ENCODE peak calls at places on chromosome 18, in ten cellular contexts. Y, Q, R, B, D, U, J, N, H and G are unnamed samples.

GRCh38 chr18:22971038-22971437 is 37.9 kb downstream of the RBBP8 start:
- DNase-seq in Y (no peak), Q (no peak), R (no peak), B (no peak), D (peak), U (no peak), J (no peak), N (peak), H (no peak), G (no peak)

GRCh38 chr18:50092250-50092780 is 102.6 kb downstream of the MYO5B start:
- DNase-seq in Y (no peak), Q (no peak), R (no peak), B (no peak), D (no peak), U (no peak), J (no peak), N (no peak), H (no peak), G (no peak)

GRCh38 chr18:79400591-79401381 is 5.1 kb downstream of the NFATC1 start:
- DNase-seq in Y (no peak), Q (no peak), R (no peak), B (peak), D (no peak), U (peak), J (peak), N (no peak), H (peak), G (no peak)

GRCh38 chr18:62118324-62118723 is 68.5 kb downstream of the PIGN start:
- DNase-seq in Y (no peak), Q (no peak), R (no peak), B (no peak), D (peak), U (no peak), J (peak), N (no peak), H (peak), G (no peak)

GRCh38 chr18:69954719-69955118 is 7.0 kb upstream of the CD226 start:
- DNase-seq in Y (no peak), Q (no peak), R (no peak), B (no peak), D (peak), U (no peak), J (no peak), N (no peak), H (no peak), G (no peak)

GRCh38 chr18:79378416-79379250 is 17.1 kb upstream of the NFATC1 start:
- DNase-seq in Y (peak), Q (no peak), R (peak), B (peak), D (peak), U (peak), J (peak), N (peak), H (peak), G (peak)

GRCh38 chr18:6971823-6972478 is 145.6 kb downstream of the LAMA1 start:
- DNase-seq in Y (no peak), Q (no peak), R (no peak), B (no peak), D (no peak), U (no peak), J (no peak), N (no peak), H (no peak), G (no peak)

GRCh38 chr18:68104036-68104435 is 587.5 kb upstream of the DSEL start:
- DNase-seq in Y (no peak), Q (no peak), R (no peak), B (no peak), D (peak), U (no peak), J (no peak), N (no peak), H (no peak), G (no peak)

GRCh38 chr18:55462652-55463051 is 125.3 kb downstream of the TCF4 start:
- DNase-seq in Y (no peak), Q (no peak), R (no peak), B (no peak), D (no peak), U (no peak), J (no peak), N (no peak), H (no peak), G (no peak)

GRCh38 chr18:23658296-23658695 is 4.4 kb downstream of the ANKRD29 start:
- DNase-seq in Y (no peak), Q (no peak), R (no peak), B (no peak), D (peak), U (no peak), J (peak), N (no peak), H (no peak), G (no peak)

GRCh38 chr18:63065172-63065571 is 254.4 kb downstream of the BCL2 start:
- DNase-seq in Y (no peak), Q (no peak), R (no peak), B (no peak), D (no peak), U (no peak), J (no peak), N (no peak), H (no peak), G (no peak)

GRCh38 chr18:77114070-77114563 is 18.5 kb downstream of the MBP start:
- DNase-seq in Y (no peak), Q (no peak), R (no peak), B (no peak), D (no peak), U (no peak), J (no peak), N (no peak), H (no peak), G (no peak)

GRCh38 chr18:49591271-49591670 is 29.4 kb downstream of the LIPG start:
- DNase-seq in Y (no peak), Q (no peak), R (no peak), B (no peak), D (no peak), U (no peak), J (no peak), N (no peak), H (no peak), G (no peak)

GRCh38 chr18:58980991-58981390 is 116.3 kb downstream of the ZNF532 start:
- DNase-seq in Y (no peak), Q (no peak), R (no peak), B (no peak), D (no peak), U (no peak), J (peak), N (no peak), H (no peak), G (no peak)

GRCh38 chr18:77103991-77104521 is 28.5 kb downstream of the MBP start:
- DNase-seq in Y (no peak), Q (no peak), R (no peak), B (no peak), D (peak), U (no peak), J (no peak), N (no peak), H (peak), G (no peak)

GRCh38 chr18:80033181-80034067 is 810 bp upstream of the RBFA start:
- DNase-seq in Y (peak), Q (peak), R (peak), B (peak), D (peak), U (peak), J (no peak), N (no peak), H (no peak), G (no peak)

GRCh38 chr18:78571063-78571785 is 408.4 kb upstream of the SALL3 start:
- DNase-seq in Y (no peak), Q (no peak), R (no peak), B (no peak), D (no peak), U (no peak), J (no peak), N (no peak), H (no peak), G (no peak)

GRCh38 chr18:79765491-79766245 is 32.1 kb upstream of the KCNG2 start:
- DNase-seq in Y (no peak), Q (no peak), R (no peak), B (no peak), D (peak), U (no peak), J (peak), N (no peak), H (no peak), G (no peak)

GRCh38 chr18:5397102-5397501 is 101.6 kb upstream of the ZBTB14 start:
- DNase-seq in Y (no peak), Q (no peak), R (no peak), B (no peak), D (no peak), U (no peak), J (no peak), N (no peak), H (no peak), G (no peak)